ENCODE peak calls at places on chromosomes 4 and X, in five cellular contexts. One of them, this sample, is unnamed.
A peak's percentile ranks its signal among the peaks of the same experiment; 100 is the strongest.

GRCh38 chr4:187578103-187578502 is 417.5 kb upstream of the ZFP42 start:
- DNase-seq in effector memory CD4-positive, alpha-beta T cell: no peak
- DNase-seq in RCC 7860: no peak
- DNase-seq in M059J: no peak
- DNase-seq in neural crest cell: no peak
- DNase-seq in this sample: no peak

GRCh38 chr4:110618091-110619000 is 4.5 kb downstream of the PITX2 start:
- DNase-seq in effector memory CD4-positive, alpha-beta T cell: no peak
- DNase-seq in RCC 7860: no peak
- DNase-seq in M059J: no peak
- DNase-seq in neural crest cell: peak; percentile 30
- DNase-seq in this sample: no peak

GRCh38 chr4:151304755-151305154 is 20.6 kb downstream of the SH3D19 start:
- DNase-seq in effector memory CD4-positive, alpha-beta T cell: no peak
- DNase-seq in RCC 7860: no peak
- DNase-seq in M059J: peak; percentile 37
- DNase-seq in neural crest cell: no peak
- DNase-seq in this sample: no peak

GRCh38 chr4:185071412-185071811 is 53.1 kb downstream of the HELT start:
- DNase-seq in effector memory CD4-positive, alpha-beta T cell: no peak
- DNase-seq in RCC 7860: no peak
- DNase-seq in M059J: no peak
- DNase-seq in neural crest cell: no peak
- DNase-seq in this sample: no peak

GRCh38 chr4:38092701-38093100 is 132.5 kb downstream of the PTTG2 start:
- DNase-seq in effector memory CD4-positive, alpha-beta T cell: no peak
- DNase-seq in RCC 7860: peak; percentile 30
- DNase-seq in M059J: peak; percentile 70
- DNase-seq in neural crest cell: no peak
- DNase-seq in this sample: no peak

GRCh38 chrX:1592128-1592862 is 891 bp downstream of the AKAP17A start:
- DNase-seq in effector memory CD4-positive, alpha-beta T cell: no peak
- DNase-seq in RCC 7860: no peak
- DNase-seq in M059J: no peak
- DNase-seq in neural crest cell: no peak
- DNase-seq in this sample: no peak

GRCh38 chr4:56552273-56552672 is 46.7 kb downstream of the ARL9 start:
- DNase-seq in effector memory CD4-positive, alpha-beta T cell: no peak
- DNase-seq in RCC 7860: no peak
- DNase-seq in M059J: peak; percentile 4
- DNase-seq in neural crest cell: no peak
- DNase-seq in this sample: no peak

GRCh38 chr4:39978904-39979303 is 1.2 kb upstream of the PDS5A start:
- DNase-seq in effector memory CD4-positive, alpha-beta T cell: no peak
- DNase-seq in RCC 7860: no peak
- DNase-seq in M059J: no peak
- DNase-seq in neural crest cell: no peak
- DNase-seq in this sample: no peak

GRCh38 chr4:163948920-163949455 is 454.5 kb downstream of the TMA16 start:
- DNase-seq in effector memory CD4-positive, alpha-beta T cell: no peak
- DNase-seq in RCC 7860: no peak
- DNase-seq in M059J: no peak
- DNase-seq in neural crest cell: no peak
- DNase-seq in this sample: no peak

GRCh38 chr4:82900016-82900334 is 560 bp upstream of the THAP9 start:
- DNase-seq in effector memory CD4-positive, alpha-beta T cell: no peak
- DNase-seq in RCC 7860: no peak
- DNase-seq in M059J: no peak
- DNase-seq in neural crest cell: no peak
- DNase-seq in this sample: no peak

GRCh38 chrX:13476384-13476783 is 93.0 kb upstream of the EGFL6 start:
- DNase-seq in effector memory CD4-positive, alpha-beta T cell: no peak
- DNase-seq in RCC 7860: no peak
- DNase-seq in M059J: peak; percentile 49
- DNase-seq in neural crest cell: no peak
- DNase-seq in this sample: no peak

GRCh38 chr4:149987777-149988410 is 90.4 kb upstream of the DCLK2 start:
- DNase-seq in effector memory CD4-positive, alpha-beta T cell: no peak
- DNase-seq in RCC 7860: no peak
- DNase-seq in M059J: no peak
- DNase-seq in neural crest cell: no peak
- DNase-seq in this sample: no peak

GRCh38 chr4:127631420-127631819 is 1.3 kb upstream of the INTU start:
- DNase-seq in effector memory CD4-positive, alpha-beta T cell: no peak
- DNase-seq in RCC 7860: no peak
- DNase-seq in M059J: no peak
- DNase-seq in neural crest cell: no peak
- DNase-seq in this sample: no peak

GRCh38 chrX:49166914-49167739 is 4.6 kb downstream of the MAGIX start:
- DNase-seq in effector memory CD4-positive, alpha-beta T cell: peak; percentile 69
- DNase-seq in RCC 7860: peak; percentile 78
- DNase-seq in M059J: peak; percentile 96
- DNase-seq in neural crest cell: no peak
- DNase-seq in this sample: no peak

GRCh38 chr4:115851918-115852766 is 738.7 kb upstream of the NDST4 start:
- DNase-seq in effector memory CD4-positive, alpha-beta T cell: no peak
- DNase-seq in RCC 7860: peak; percentile 8
- DNase-seq in M059J: peak; percentile 16
- DNase-seq in neural crest cell: peak; percentile 57
- DNase-seq in this sample: peak; percentile 55

GRCh38 chr4:141352775-141353544 is 132.3 kb downstream of the ZNF330 start:
- DNase-seq in effector memory CD4-positive, alpha-beta T cell: no peak
- DNase-seq in RCC 7860: peak; percentile 77
- DNase-seq in M059J: peak; percentile 70
- DNase-seq in neural crest cell: no peak
- DNase-seq in this sample: no peak

GRCh38 chr4:996994-997374 is 3.8 kb upstream of the SLC26A1 start:
- DNase-seq in effector memory CD4-positive, alpha-beta T cell: no peak
- DNase-seq in RCC 7860: no peak
- DNase-seq in M059J: no peak
- DNase-seq in neural crest cell: no peak
- DNase-seq in this sample: no peak

GRCh38 chrX:41470706-41471105 is 23.6 kb downstream of the NYX start:
- DNase-seq in effector memory CD4-positive, alpha-beta T cell: no peak
- DNase-seq in RCC 7860: no peak
- DNase-seq in M059J: no peak
- DNase-seq in neural crest cell: no peak
- DNase-seq in this sample: no peak

GRCh38 chr4:21457086-21457840 is 491.3 kb downstream of the KCNIP4 start:
- DNase-seq in effector memory CD4-positive, alpha-beta T cell: no peak
- DNase-seq in RCC 7860: no peak
- DNase-seq in M059J: no peak
- DNase-seq in neural crest cell: no peak
- DNase-seq in this sample: no peak

GRCh38 chr4:25449270-25449669 is 72.2 kb downstream of the ANAPC4 start:
- DNase-seq in effector memory CD4-positive, alpha-beta T cell: no peak
- DNase-seq in RCC 7860: no peak
- DNase-seq in M059J: peak; percentile 23
- DNase-seq in neural crest cell: no peak
- DNase-seq in this sample: no peak

GRCh38 chr4:38673109-38673978 is 9.3 kb downstream of the KLF3 start:
- DNase-seq in effector memory CD4-positive, alpha-beta T cell: no peak
- DNase-seq in RCC 7860: no peak
- DNase-seq in M059J: peak; percentile 18
- DNase-seq in neural crest cell: no peak
- DNase-seq in this sample: no peak

GRCh38 chr4:7714176-7714575 is 225.5 kb downstream of the AFAP1 start:
- DNase-seq in effector memory CD4-positive, alpha-beta T cell: no peak
- DNase-seq in RCC 7860: no peak
- DNase-seq in M059J: no peak
- DNase-seq in neural crest cell: no peak
- DNase-seq in this sample: no peak

GRCh38 chr4:73869130-73870055 is at the start of gene CXCL1:
- DNase-seq in effector memory CD4-positive, alpha-beta T cell: no peak
- DNase-seq in RCC 7860: peak; percentile 11
- DNase-seq in M059J: no peak
- DNase-seq in neural crest cell: peak; percentile 8
- DNase-seq in this sample: peak; percentile 36

GRCh38 chr4:107665001-107665400 is 55.0 kb downstream of the PAPSS1 start:
- DNase-seq in effector memory CD4-positive, alpha-beta T cell: no peak
- DNase-seq in RCC 7860: no peak
- DNase-seq in M059J: peak; percentile 9
- DNase-seq in neural crest cell: no peak
- DNase-seq in this sample: no peak

GRCh38 chr4:185143596-185143969 is 517 bp downstream of the SLC25A4 start:
- DNase-seq in effector memory CD4-positive, alpha-beta T cell: no peak
- DNase-seq in RCC 7860: no peak
- DNase-seq in M059J: peak; percentile 49
- DNase-seq in neural crest cell: no peak
- DNase-seq in this sample: peak; percentile 14

GRCh38 chrX:110180176-110180927 is 137.5 kb downstream of the AMMECR1 start:
- DNase-seq in effector memory CD4-positive, alpha-beta T cell: no peak
- DNase-seq in RCC 7860: peak; percentile 49
- DNase-seq in M059J: peak; percentile 89
- DNase-seq in neural crest cell: no peak
- DNase-seq in this sample: no peak

GRCh38 chrX:149248073-149248625 is 257.0 kb downstream of the IDS start:
- DNase-seq in effector memory CD4-positive, alpha-beta T cell: no peak
- DNase-seq in RCC 7860: no peak
- DNase-seq in M059J: peak; percentile 1
- DNase-seq in neural crest cell: no peak
- DNase-seq in this sample: no peak

GRCh38 chr4:53777244-53777984 is 186.1 kb upstream of the LNX1 start:
- DNase-seq in effector memory CD4-positive, alpha-beta T cell: no peak
- DNase-seq in RCC 7860: no peak
- DNase-seq in M059J: peak; percentile 30
- DNase-seq in neural crest cell: no peak
- DNase-seq in this sample: no peak

GRCh38 chr4:40280586-40280985 is 54.5 kb upstream of the CHRNA9 start:
- DNase-seq in effector memory CD4-positive, alpha-beta T cell: no peak
- DNase-seq in RCC 7860: no peak
- DNase-seq in M059J: no peak
- DNase-seq in neural crest cell: no peak
- DNase-seq in this sample: no peak